ENCODE peak calls at places on chromosomes 3 and 15, in ten cellular contexts. D, P, V, Q, O, T, N, Z, F and I are unnamed samples. For H3K79me2, the result is how much of the 10 kb centered on the place peaks cover.

GRCh38 chr3:48478631-48479555 is 25.1 kb downstream of the SHISA5 start:
- DNase-seq in P (no peak), O (peak), Z (no peak), V (no peak), F (no peak), N (no peak), Q (no peak), T (no peak), D (peak), I (peak)

GRCh38 chr3:46624976-46625490 is 12.7 kb downstream of the FAM240A start:
- DNase-seq in F (no peak), N (no peak), Z (no peak), T (peak), P (peak), O (no peak), D (no peak), Q (no peak), V (no peak), I (no peak)

GRCh38 chr3:103295974-103296570 is 861.3 kb downstream of the ZPLD1 start:
- DNase-seq in V (peak), D (peak), T (peak), P (peak), N (peak), Q (peak), F (peak), Z (no peak), O (no peak), I (peak)

GRCh38 chr3:45988804-45989203 is 6.8 kb downstream of the FYCO1 start:
- DNase-seq in O (peak), D (no peak), N (peak), P (no peak), Z (no peak), V (peak), F (peak), Q (no peak), T (no peak), I (peak)

GRCh38 chr3:123397921-123398785 is 50.7 kb downstream of the ADCY5 start:
- DNase-seq in F (no peak), O (no peak), D (no peak), Z (no peak), N (no peak), Q (no peak), P (no peak), V (no peak), T (no peak), I (no peak)

GRCh38 chr3:108838411-108838810 is 15.8 kb downstream of the TRAT1 start:
- DNase-seq in V (no peak), F (no peak), D (no peak), Q (no peak), T (no peak), O (no peak), Z (no peak), P (no peak), N (no peak), I (no peak)

GRCh38 chr3:80542476-80542875 is 774.7 kb upstream of the ROBO1 start:
- DNase-seq in T (no peak), O (no peak), N (no peak), V (no peak), Q (no peak), D (no peak), F (no peak), P (no peak), Z (no peak), I (no peak)

GRCh38 chr3:172126741-172127140 is 87.4 kb downstream of the FNDC3B start:
- DNase-seq in V (peak), D (no peak), O (no peak), F (peak), Q (no peak), N (no peak), P (peak), T (peak), Z (no peak), I (no peak)

GRCh38 chr15:93088200-93088980 is 621 bp downstream of the RGMA start:
- DNase-seq in P (peak), O (no peak), F (peak), Q (no peak), D (no peak), N (peak), V (no peak), T (peak), Z (peak), I (peak)

GRCh38 chr3:66822059-66823009 is 175.8 kb upstream of the KBTBD8 start:
- DNase-seq in N (peak), F (peak), Z (peak), O (peak), Q (peak), P (peak), D (peak), V (peak), T (peak), I (peak)

GRCh38 chr3:180684807-180685206 is 5.5 kb upstream of the CCDC39 start:
- DNase-seq in D (no peak), F (no peak), O (no peak), T (peak), P (peak), V (no peak), Z (peak), Q (no peak), N (no peak), I (no peak)

GRCh38 chr3:32973982-32974381 is 22.5 kb downstream of the CCR4 start:
- DNase-seq in N (peak), Q (no peak), O (no peak), V (no peak), T (no peak), Z (no peak), P (no peak), F (no peak), D (no peak), I (no peak)

GRCh38 chr3:117278424-117279190 is 569.0 kb downstream of the TUSC7 start:
- DNase-seq in D (no peak), T (no peak), Q (no peak), Z (no peak), O (peak), V (peak), F (peak), N (peak), P (no peak), I (no peak)

GRCh38 chr3:146929696-146930095 is 324.6 kb upstream of the PLSCR5 start:
- DNase-seq in V (no peak), F (peak), Z (no peak), P (no peak), Q (no peak), D (no peak), O (no peak), T (no peak), N (peak), I (no peak)

GRCh38 chr3:46536758-46537157 is 29.3 kb downstream of the LRRC2 start:
- DNase-seq in F (no peak), D (no peak), V (no peak), Q (no peak), T (no peak), O (no peak), N (no peak), Z (no peak), P (no peak), I (no peak)

GRCh38 chr3:170054204-170054603 is 16.4 kb downstream of the GPR160 start:
- DNase-seq in N (no peak), Z (no peak), T (peak), F (no peak), V (peak), P (peak), O (peak), Q (peak), D (peak), I (no peak)

GRCh38 chr15:48641416-48641815 is 4.1 kb downstream of the FBN1 start:
- DNase-seq in D (peak), P (no peak), O (peak), Z (no peak), Q (peak), T (peak), N (no peak), V (peak), F (peak), I (peak)

GRCh38 chr3:189222927-189223706 is 51.3 kb downstream of the TPRG1 start:
- DNase-seq in D (no peak), O (no peak), Q (no peak), F (peak), V (no peak), P (no peak), N (no peak), Z (no peak), T (no peak), I (no peak)

GRCh38 chr3:30628931-30629590 is 22.7 kb downstream of the TGFBR2 start:
- DNase-seq in T (no peak), D (peak), F (no peak), Z (no peak), V (no peak), O (no peak), N (no peak), P (peak), Q (no peak), I (no peak)

GRCh38 chr15:101499863-101500713 is 10.6 kb upstream of the PCSK6 start:
- DNase-seq in T (no peak), Q (no peak), F (peak), O (no peak), V (peak), D (no peak), N (no peak), Z (no peak), P (no peak), I (no peak)

GRCh38 chr15:91866971-91867372 is 13.5 kb downstream of the SLCO3A1 start:
- DNase-seq in O (no peak), V (no peak), N (no peak), D (no peak), T (no peak), Z (no peak), Q (no peak), P (no peak), F (peak), I (peak)

GRCh38 chr3:117734431-117734830 is 1024.9 kb downstream of the TUSC7 start:
- DNase-seq in D (no peak), F (peak), N (peak), P (no peak), Q (no peak), T (no peak), Z (no peak), O (no peak), V (no peak), I (no peak)

GRCh38 chr15:57635300-57635944 is 43.7 kb downstream of the MYZAP start:
- DNase-seq in T (peak), P (peak), N (no peak), Z (no peak), O (peak), F (peak), V (no peak), D (no peak), Q (no peak), I (no peak)

GRCh38 chr15:89365457-89366055 is 30.9 kb upstream of the POLG start:
- DNase-seq in N (no peak), V (no peak), P (no peak), F (no peak), O (no peak), D (no peak), Z (no peak), T (peak), Q (no peak), I (no peak)

GRCh38 chr3:55485208-55485791 is 1.8 kb downstream of the WNT5A start:
- DNase-seq in D (peak), T (peak), O (peak), Q (peak), Z (peak), P (peak), F (peak), N (peak), V (peak), I (peak)

GRCh38 chr15:95520511-95520910 is 810.0 kb upstream of the NR2F2 start:
- DNase-seq in Q (no peak), D (no peak), T (no peak), Z (no peak), O (peak), V (no peak), F (no peak), N (peak), P (no peak), I (peak)

GRCh38 chr15:58748787-58749531 is 548 bp downstream of the ADAM10 start:
- DNase-seq in P (peak), O (peak), Z (peak), V (peak), Q (peak), D (peak), N (no peak), T (peak), F (peak), I (peak)

GRCh38 chr15:34855397-34855796 is 60.0 kb upstream of the ACTC1 start:
- DNase-seq in O (peak), N (peak), D (no peak), Z (no peak), T (no peak), P (no peak), F (peak), Q (no peak), V (peak), I (peak)

GRCh38 chr15:74725845-74726773 is 781 bp upstream of the CYP1A1 start:
- DNase-seq in D (no peak), O (peak), Q (no peak), T (peak), Z (peak), N (no peak), V (peak), F (peak), P (peak), I (peak)

GRCh38 chr3:134797816-134798451 is 2.9 kb downstream of the EPHB1 start:
- DNase-seq in N (no peak), Q (no peak), D (no peak), F (no peak), O (no peak), Z (no peak), V (no peak), P (no peak), T (no peak), I (no peak)

GRCh38 chr15:42014406-42014805 is 6.4 kb downstream of the PLA2G4E start:
- DNase-seq in V (no peak), F (no peak), Q (no peak), P (no peak), Z (no peak), D (no peak), O (no peak), T (no peak), N (no peak), I (no peak)

GRCh38 chr3:196486263-196486662 is 17.3 kb downstream of the RNF168 start:
- DNase-seq in N (no peak), P (peak), Q (peak), F (no peak), O (peak), D (no peak), Z (no peak), V (peak), T (no peak), I (no peak)

GRCh38 chr15:59191855-59192237 is 14.8 kb upstream of the LDHAL6B start:
- DNase-seq in Q (no peak), V (peak), F (peak), N (peak), D (no peak), O (peak), P (no peak), T (no peak), Z (no peak), I (peak)

GRCh38 chr15:96356494-96357455 is 26.3 kb downstream of the NR2F2 start:
- DNase-seq in F (peak), N (peak), V (peak), Q (no peak), T (peak), O (peak), P (peak), D (no peak), Z (peak), I (peak)

GRCh38 chr15:55289011-55289572 is 521 bp downstream of the RAB27A start:
- DNase-seq in N (peak), Q (peak), T (peak), V (peak), F (peak), Z (peak), P (peak), O (peak), D (peak), I (peak)

GRCh38 chr3:11244131-11244677 is 28.0 kb upstream of the ATG7 start:
- DNase-seq in T (peak), Z (no peak), O (peak), D (no peak), P (peak), Q (no peak), N (no peak), V (peak), F (peak), I (peak)

GRCh38 chr3:42014949-42015533 is 53.1 kb upstream of the ULK4 start:
- DNase-seq in P (peak), V (no peak), N (no peak), D (peak), F (peak), T (peak), O (peak), Z (no peak), Q (peak), I (no peak)

GRCh38 chr15:85094685-85095084 is 113.0 kb downstream of the PDE8A start:
- DNase-seq in D (no peak), Z (no peak), N (peak), T (no peak), P (no peak), F (peak), Q (no peak), V (peak), O (no peak), I (peak)

GRCh38 chr3:32780735-32781210 is 37.0 kb upstream of the TRIM71 start:
- DNase-seq in Q (peak), Z (peak), P (peak), V (peak), O (no peak), N (peak), D (no peak), T (peak), F (peak), I (no peak)

GRCh38 chr3:131708216-131708615 is 205.4 kb upstream of the MRPL3 start:
- DNase-seq in Q (no peak), D (no peak), O (no peak), Z (no peak), V (peak), F (peak), P (no peak), N (peak), T (no peak), I (no peak)

GRCh38 chr3:131702156-131702555 is 199.4 kb upstream of the MRPL3 start:
- DNase-seq in N (peak), Z (no peak), Q (no peak), O (no peak), V (peak), T (no peak), P (no peak), F (peak), D (no peak), I (no peak)

GRCh38 chr3:131704084-131704483 is 201.3 kb upstream of the MRPL3 start:
- DNase-seq in T (no peak), F (peak), Q (no peak), O (no peak), D (no peak), N (peak), Z (no peak), V (no peak), P (peak), I (no peak)

GRCh38 chr3:131705099-131705498 is 202.3 kb upstream of the MRPL3 start:
- DNase-seq in N (no peak), F (no peak), V (no peak), T (no peak), O (no peak), Z (no peak), P (peak), D (no peak), Q (no peak), I (no peak)

DNA sequence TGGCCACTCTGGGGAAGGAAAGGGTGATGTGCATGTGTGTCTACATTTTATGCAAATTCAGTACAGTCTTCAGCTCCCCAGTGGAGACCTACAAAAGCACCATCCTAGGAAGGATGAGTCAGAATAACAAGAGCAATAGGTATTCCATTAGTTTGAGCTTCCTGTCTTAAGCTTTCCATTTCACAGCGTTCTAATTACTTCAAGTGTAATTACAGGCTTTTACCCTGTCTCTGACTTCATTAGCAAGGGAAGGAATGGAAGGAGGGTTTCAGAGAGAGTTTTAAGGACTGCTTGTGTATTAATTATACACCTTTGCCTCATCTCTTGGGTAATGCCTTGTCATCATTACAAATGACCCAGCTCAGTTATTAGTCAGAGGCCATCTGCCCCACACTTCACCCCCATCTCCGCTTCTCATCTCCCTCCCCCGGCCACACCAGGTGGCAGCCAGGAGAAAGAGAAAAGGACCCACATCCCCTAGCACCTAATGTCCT is 202.8 kb upstream of the MRPL3 start:
- DNase-seq in P (peak), Z (no peak), Q (no peak), N (peak), D (no peak), T (peak), O (no peak), V (peak), F (peak), I (peak)
- H3K4me2 ChIP-seq in P (no peak), Z (no peak), Q (no peak), N (peak), D (no peak), T (peak), O (no peak), V (peak), F (no peak), I (no peak)

DNA sequence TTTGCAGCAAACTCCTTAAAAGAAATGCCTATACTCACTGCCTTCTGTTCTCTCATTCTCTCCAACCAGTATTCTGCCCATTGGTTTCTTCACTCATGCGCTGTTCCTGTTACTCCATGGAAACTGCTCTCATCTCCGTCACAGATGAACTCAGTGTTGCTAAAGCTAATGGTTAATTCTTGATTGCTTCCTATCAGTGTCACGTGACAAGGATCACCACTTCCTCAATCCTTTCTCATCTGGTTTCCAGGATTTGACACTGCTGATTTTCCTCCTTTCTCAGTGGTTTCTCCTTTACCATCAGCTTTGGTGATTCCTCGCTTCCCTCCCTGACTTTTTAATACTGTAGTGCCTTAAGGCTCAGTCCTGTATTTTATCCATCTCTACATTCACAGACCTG is 2.5 kb downstream of the DPH3 start:
- DNase-seq in O (no peak), Z (no peak), N (no peak), V (no peak), F (no peak), T (no peak), P (no peak), D (no peak), Q (no peak), I (no peak)
- H3K79me2 ChIP-seq in O (under half), Z (under half), N (half or more), V (half or more), F (half or more), T (half or more), P (under half), D (under half), Q (half or more), I (half or more)

DNA sequence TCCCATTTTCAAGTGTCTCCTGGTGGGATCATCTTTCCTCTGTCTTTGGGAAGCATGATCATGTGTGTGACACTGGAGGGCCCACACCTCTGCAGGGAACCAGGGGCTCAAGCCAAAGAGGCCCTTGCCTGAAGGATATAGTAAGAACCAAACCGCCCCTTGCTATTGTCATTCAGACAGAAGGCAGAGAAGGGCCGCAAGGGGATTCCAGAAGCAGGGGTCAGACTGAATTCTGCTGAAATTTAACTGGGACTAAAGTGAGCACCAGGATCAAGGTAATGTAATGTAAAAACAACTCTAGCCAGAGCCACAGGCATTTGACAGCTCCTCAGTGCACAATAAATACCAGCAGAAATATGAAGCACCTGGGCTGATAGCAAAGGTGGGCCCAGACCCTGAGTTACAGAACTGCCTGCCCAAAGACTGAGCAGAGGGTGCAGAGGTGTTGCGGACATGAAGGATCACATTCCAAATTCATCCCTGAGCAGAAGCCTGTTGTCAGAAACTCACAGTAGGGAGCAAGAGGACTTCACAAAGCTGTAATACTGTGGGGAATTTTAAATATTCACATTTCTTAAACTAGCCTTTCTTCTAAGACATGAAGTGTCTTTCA is 46.0 kb upstream of the RASGRF1 start:
- DNase-seq in F (no peak), Z (peak), O (no peak), D (no peak), P (peak), Q (no peak), V (no peak), N (no peak), T (peak), I (no peak)
- H3K4me2 ChIP-seq in F (no peak), Z (peak), O (no peak), D (no peak), P (no peak), Q (no peak), V (no peak), N (no peak), T (peak), I (no peak)

GRCh38 chr3:126918223-126918622 is 64.7 kb upstream of the PLXNA1 start:
- DNase-seq in N (no peak), P (no peak), F (no peak), V (no peak), Z (no peak), T (no peak), Q (no peak), O (no peak), D (no peak), I (no peak)
- H3K79me2 ChIP-seq in N (under half), P (under half), F (under half), V (under half), Z (under half), T (under half), Q (under half), O (under half), D (under half), I (under half)

GRCh38 chr15:66833372-66833771 is 131.3 kb downstream of the SMAD6 start:
- DNase-seq in D (peak), Q (peak), Z (no peak), N (no peak), P (peak), V (no peak), T (no peak), F (no peak), O (no peak), I (no peak)
- H3K4me2 ChIP-seq in D (peak), Q (no peak), Z (no peak), N (no peak), P (no peak), V (no peak), T (no peak), F (peak), O (no peak), I (no peak)

GRCh38 chr3:183259087-183259486 is 6.0 kb downstream of the B3GNT5 start:
- DNase-seq in D (no peak), F (no peak), O (no peak), Q (peak), P (no peak), V (peak), T (no peak), N (no peak), Z (no peak), I (no peak)
- H3K79me2 ChIP-seq in D (under half), F (under half), O (half or more), Q (under half), P (under half), V (half or more), T (under half), N (half or more), Z (under half), I (half or more)